ENCODE peak calls at places on chromosomes 6 and 20, in five cellular contexts. One of them, this sample, is unnamed.

GRCh38 chr20:10271470-10272219 is 53.0 kb downstream of the SNAP25 start:
- DNase-seq in ascending aorta: no peak
- DNase-seq in IMR-90: peak; percentile 19
- DNase-seq in A549: no peak
- DNase-seq in left lung: no peak
- DNase-seq in this sample: no peak

GRCh38 chr6:21953831-21954801 is 342.7 kb downstream of the PRL start:
- DNase-seq in A549: no peak
- DNase-seq in ascending aorta: no peak
- DNase-seq in IMR-90: peak; percentile 93
- DNase-seq in left lung: no peak
- DNase-seq in this sample: no peak

GRCh38 chr6:130324657-130325056 is 41.2 kb upstream of the TMEM200A start:
- DNase-seq in IMR-90: peak; percentile 83
- DNase-seq in ascending aorta: no peak
- DNase-seq in A549: no peak
- DNase-seq in left lung: no peak
- DNase-seq in this sample: no peak

GRCh38 chr6:70601014-70601413 is 34.3 kb downstream of the SDHAF4 start:
- DNase-seq in A549: no peak
- DNase-seq in left lung: no peak
- DNase-seq in ascending aorta: no peak
- DNase-seq in IMR-90: no peak
- DNase-seq in this sample: no peak

GRCh38 chr20:63974402-63975200 is 4.8 kb downstream of the SAMD10 start:
- DNase-seq in left lung: no peak
- DNase-seq in ascending aorta: no peak
- DNase-seq in A549: no peak
- DNase-seq in IMR-90: peak; percentile 74
- DNase-seq in this sample: no peak

GRCh38 chr6:18363746-18364145 is 23.4 kb upstream of the RNF144B start:
- DNase-seq in A549: no peak
- DNase-seq in IMR-90: no peak
- DNase-seq in left lung: no peak
- DNase-seq in ascending aorta: no peak
- DNase-seq in this sample: no peak

GRCh38 chr6:130943738-130944137 is 116.5 kb downstream of the SMLR1 start:
- DNase-seq in IMR-90: no peak
- DNase-seq in A549: no peak
- DNase-seq in left lung: no peak
- DNase-seq in ascending aorta: no peak
- DNase-seq in this sample: no peak

GRCh38 chr6:26204332-26205160 is 117.3 kb downstream of the HFE start:
- DNase-seq in IMR-90: peak; percentile 99
- DNase-seq in A549: peak; percentile 92
- DNase-seq in ascending aorta: peak; percentile 97
- DNase-seq in left lung: peak; percentile 96
- DNase-seq in this sample: peak; percentile 89

GRCh38 chr6:17478223-17478907 is 85.0 kb downstream of the CAP2 start:
- DNase-seq in A549: no peak
- DNase-seq in left lung: no peak
- DNase-seq in IMR-90: no peak
- DNase-seq in ascending aorta: no peak
- DNase-seq in this sample: no peak

GRCh38 chr6:43803783-43804549 is 34.0 kb downstream of the VEGFA start:
- DNase-seq in ascending aorta: no peak
- DNase-seq in A549: no peak
- DNase-seq in IMR-90: peak; percentile 36
- DNase-seq in left lung: peak; percentile 75
- DNase-seq in this sample: peak; percentile 63

GRCh38 chr6:26594730-26595632 is 1.8 kb upstream of the ABT1 start:
- DNase-seq in IMR-90: peak; percentile 86
- DNase-seq in ascending aorta: no peak
- DNase-seq in left lung: no peak
- DNase-seq in A549: peak; percentile 53
- DNase-seq in this sample: no peak

DNA sequence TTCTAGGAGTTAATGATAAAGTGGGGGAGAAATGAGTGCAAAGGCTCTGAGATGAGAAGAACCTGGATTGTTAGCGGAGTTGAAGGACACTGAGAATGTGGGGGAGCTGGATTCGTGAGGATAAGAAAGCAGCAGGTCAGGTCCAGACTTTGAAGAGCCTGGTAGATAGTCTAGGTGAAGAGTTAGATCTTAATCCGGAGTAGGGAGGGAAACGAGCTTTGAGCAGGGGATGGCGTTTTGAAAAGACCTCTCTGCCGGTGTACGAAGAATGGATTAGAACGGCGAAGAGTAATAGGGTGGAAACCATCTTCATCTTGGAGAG is 487 bp upstream of the PHF20 start:
- DNase-seq in IMR-90: no peak
- DNase-seq in left lung: no peak
- DNase-seq in A549: no peak
- DNase-seq in ascending aorta: no peak
- DNase-seq in this sample: no peak
- H3K4me1 ChIP-seq in IMR-90: peaks cover 16% of the 10 kb centered on the region
- H3K4me1 ChIP-seq in left lung: peaks cover 19% of the 10 kb centered on the region
- H3K4me1 ChIP-seq in A549: peaks cover 36% of the 10 kb centered on the region
- H3K4me1 ChIP-seq in ascending aorta: no peaks in the 10 kb centered on the region
- H3K4me1 ChIP-seq in this sample: peaks cover 28% of the 10 kb centered on the region

GRCh38 chr6:12418946-12419345 is 128.8 kb downstream of the EDN1 start:
- DNase-seq in ascending aorta: no peak
- DNase-seq in IMR-90: no peak
- DNase-seq in left lung: no peak
- DNase-seq in A549: no peak
- DNase-seq in this sample: no peak
- H3K4me3 ChIP-seq in ascending aorta: no peak overlapping the region
- H3K4me3 ChIP-seq in IMR-90: no peak overlapping the region
- H3K4me3 ChIP-seq in left lung: no peak overlapping the region
- H3K4me3 ChIP-seq in A549: no peak overlapping the region
- H3K4me3 ChIP-seq in this sample: no peak overlapping the region

DNA sequence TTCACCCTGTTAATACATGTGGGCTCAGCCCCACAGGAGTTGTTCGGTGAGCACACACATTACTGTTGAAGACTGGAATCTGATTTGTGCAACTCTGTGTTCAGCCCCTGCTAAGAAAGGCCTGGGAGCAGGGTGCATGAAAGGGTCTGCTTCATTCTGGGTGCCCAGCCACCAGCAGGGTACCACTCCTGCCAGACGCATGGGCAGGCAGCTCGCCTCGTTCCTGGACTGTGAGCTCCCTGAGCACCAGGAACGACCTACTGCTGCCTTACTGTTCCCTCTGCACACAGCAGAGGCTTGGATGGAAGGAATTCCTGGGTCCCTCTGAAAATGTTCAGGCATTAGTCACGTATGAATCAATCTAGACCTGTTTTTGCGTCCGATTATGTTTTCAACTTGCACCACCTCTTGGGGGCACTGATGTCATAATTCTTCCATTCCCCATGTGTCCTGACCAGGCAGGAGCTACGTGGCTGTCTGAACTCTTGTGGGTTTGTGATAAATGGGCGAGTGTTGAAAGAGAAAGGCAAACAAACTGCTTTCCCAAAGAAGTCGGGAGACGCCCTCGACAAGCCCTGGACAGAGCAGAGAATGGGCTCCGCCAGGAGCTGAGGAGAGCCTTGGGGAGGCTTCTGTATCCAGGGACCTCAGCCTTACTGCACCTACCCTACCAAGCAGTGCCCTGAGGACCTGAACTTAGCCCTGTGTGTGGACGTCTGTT is 123.9 kb downstream of the LY86 start:
- DNase-seq in ascending aorta: no peak
- DNase-seq in left lung: peak; percentile 72
- DNase-seq in IMR-90: peak; percentile 87
- DNase-seq in A549: peak; percentile 60
- DNase-seq in this sample: peak; percentile 66
- TF ChIP-seq CTCF in ascending aorta: no peak
- TF ChIP-seq CTCF in left lung: no peak
- TF ChIP-seq CTCF in IMR-90: peak; percentile 12
- TF ChIP-seq CTCF in A549: peak; percentile 37
- TF ChIP-seq CTCF in this sample: no peak

GRCh38 chr20:62454936-62455673 is 20.7 kb downstream of the GATA5 start:
- DNase-seq in ascending aorta: no peak
- DNase-seq in IMR-90: no peak
- DNase-seq in A549: no peak
- DNase-seq in left lung: no peak
- DNase-seq in this sample: no peak
- H3K4me1 ChIP-seq in ascending aorta: no peaks in the 10 kb centered on the region
- H3K4me1 ChIP-seq in IMR-90: no peaks in the 10 kb centered on the region
- H3K4me1 ChIP-seq in A549: no peaks in the 10 kb centered on the region
- H3K4me1 ChIP-seq in left lung: no peaks in the 10 kb centered on the region
- H3K4me1 ChIP-seq in this sample: no peaks in the 10 kb centered on the region

DNA sequence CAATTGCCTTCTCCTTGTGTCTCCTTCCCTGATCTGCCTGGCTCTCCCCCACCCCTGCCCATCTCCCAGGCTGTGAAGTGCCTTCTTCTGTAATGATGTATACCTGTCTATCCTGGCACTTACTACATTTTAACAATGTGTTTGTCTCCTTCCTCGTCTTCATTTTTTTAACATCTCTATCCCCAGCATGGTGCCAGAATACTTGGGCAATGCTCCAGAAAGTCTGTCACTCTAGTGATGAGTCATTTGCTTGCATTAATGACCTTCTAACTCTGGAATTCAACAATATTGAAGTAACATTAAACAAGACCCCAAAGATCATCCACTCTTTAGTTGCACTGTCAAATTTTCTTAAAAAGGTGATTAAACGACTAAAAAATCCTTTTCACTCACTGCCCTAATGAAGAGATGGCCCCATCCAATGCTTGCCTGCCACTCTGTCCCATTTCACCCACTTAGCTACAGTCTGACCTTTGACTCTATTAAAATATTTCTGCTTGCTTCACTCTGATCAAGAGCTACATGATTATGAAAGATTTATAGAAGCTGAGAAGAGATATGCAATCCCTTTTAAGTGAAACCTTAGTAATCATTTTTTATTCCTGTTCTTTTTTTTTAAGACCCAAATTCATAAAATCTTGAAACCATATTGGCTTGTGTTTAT is 7.7 kb upstream of the KLHL31 start:
- DNase-seq in ascending aorta: no peak
- DNase-seq in A549: peak; percentile 21
- DNase-seq in IMR-90: peak; percentile 83
- DNase-seq in left lung: no peak
- DNase-seq in this sample: no peak
- H3K4me3 ChIP-seq in ascending aorta: no peak overlapping the region
- H3K4me3 ChIP-seq in A549: no peak overlapping the region
- H3K4me3 ChIP-seq in IMR-90: no peak overlapping the region
- H3K4me3 ChIP-seq in left lung: no peak overlapping the region
- H3K4me3 ChIP-seq in this sample: no peak overlapping the region

GRCh38 chr6:11615214-11615602 is 77.7 kb downstream of the TMEM170B start:
- DNase-seq in IMR-90: peak; percentile 86
- DNase-seq in ascending aorta: no peak
- DNase-seq in A549: no peak
- DNase-seq in left lung: no peak
- DNase-seq in this sample: no peak

GRCh38 chr6:11621119-11621518 is 83.6 kb downstream of the TMEM170B start:
- DNase-seq in ascending aorta: no peak
- DNase-seq in left lung: no peak
- DNase-seq in A549: no peak
- DNase-seq in IMR-90: no peak
- DNase-seq in this sample: no peak

GRCh38 chr6:11616200-11616611 is 78.7 kb downstream of the TMEM170B start:
- DNase-seq in A549: no peak
- DNase-seq in ascending aorta: no peak
- DNase-seq in IMR-90: peak; percentile 98
- DNase-seq in left lung: no peak
- DNase-seq in this sample: no peak

GRCh38 chr6:11622156-11622555 is 84.6 kb downstream of the TMEM170B start:
- DNase-seq in ascending aorta: no peak
- DNase-seq in left lung: no peak
- DNase-seq in IMR-90: no peak
- DNase-seq in A549: no peak
- DNase-seq in this sample: no peak

DNA sequence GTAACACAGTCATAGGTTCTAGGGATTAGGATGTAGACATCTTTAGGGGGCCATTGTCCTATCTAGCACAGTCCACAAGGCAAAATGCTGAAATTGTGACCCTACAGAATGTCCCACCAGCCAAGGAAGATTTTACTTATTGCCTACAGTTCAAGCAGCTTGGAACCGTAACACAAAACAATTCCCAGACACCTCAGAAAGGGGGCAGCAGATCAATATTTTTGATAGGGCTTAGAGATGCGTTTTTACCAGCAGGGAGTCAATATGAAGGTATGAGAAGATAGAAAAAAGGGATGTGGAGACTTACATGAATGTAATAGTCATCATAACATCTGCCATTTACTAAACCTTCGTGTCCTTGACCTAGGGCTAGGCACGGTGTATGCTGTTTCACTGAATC is 81.0 kb downstream of the TMEM170B start:
- DNase-seq in IMR-90: peak; percentile 49
- DNase-seq in A549: peak; percentile 13
- DNase-seq in left lung: no peak
- DNase-seq in ascending aorta: no peak
- DNase-seq in this sample: no peak
- TF ChIP-seq CTCF in IMR-90: peak; percentile 37
- TF ChIP-seq CTCF in A549: peak; percentile 28
- TF ChIP-seq CTCF in left lung: no peak
- TF ChIP-seq CTCF in ascending aorta: no peak
- TF ChIP-seq CTCF in this sample: no peak

GRCh38 chr20:53915459-53916172 is 154.8 kb downstream of the BCAS1 start:
- DNase-seq in IMR-90: peak; percentile 86
- DNase-seq in ascending aorta: peak; percentile 98
- DNase-seq in A549: peak; percentile 92
- DNase-seq in left lung: peak; percentile 96
- DNase-seq in this sample: peak; percentile 92
- H3K4me1 ChIP-seq in IMR-90: peaks cover 31% of the 10 kb centered on the region
- H3K4me1 ChIP-seq in ascending aorta: no peaks in the 10 kb centered on the region
- H3K4me1 ChIP-seq in A549: peaks cover 31% of the 10 kb centered on the region
- H3K4me1 ChIP-seq in left lung: peaks cover 10% of the 10 kb centered on the region
- H3K4me1 ChIP-seq in this sample: no peaks in the 10 kb centered on the region

GRCh38 chr20:53902968-53903651 is 167.3 kb downstream of the BCAS1 start:
- DNase-seq in A549: no peak
- DNase-seq in ascending aorta: no peak
- DNase-seq in left lung: no peak
- DNase-seq in IMR-90: no peak
- DNase-seq in this sample: no peak

GRCh38 chr20:53903652-53903987 is 166.8 kb downstream of the BCAS1 start:
- DNase-seq in ascending aorta: no peak
- DNase-seq in left lung: no peak
- DNase-seq in IMR-90: no peak
- DNase-seq in A549: no peak
- DNase-seq in this sample: no peak

GRCh38 chr20:53900380-53900999 is 169.9 kb downstream of the BCAS1 start:
- DNase-seq in A549: peak; percentile 26
- DNase-seq in left lung: no peak
- DNase-seq in ascending aorta: no peak
- DNase-seq in IMR-90: peak; percentile 95
- DNase-seq in this sample: no peak

GRCh38 chr20:53901064-53901463 is 169.3 kb downstream of the BCAS1 start:
- DNase-seq in IMR-90: peak; percentile 72
- DNase-seq in left lung: no peak
- DNase-seq in A549: peak; percentile 43
- DNase-seq in ascending aorta: no peak
- DNase-seq in this sample: no peak

DNA sequence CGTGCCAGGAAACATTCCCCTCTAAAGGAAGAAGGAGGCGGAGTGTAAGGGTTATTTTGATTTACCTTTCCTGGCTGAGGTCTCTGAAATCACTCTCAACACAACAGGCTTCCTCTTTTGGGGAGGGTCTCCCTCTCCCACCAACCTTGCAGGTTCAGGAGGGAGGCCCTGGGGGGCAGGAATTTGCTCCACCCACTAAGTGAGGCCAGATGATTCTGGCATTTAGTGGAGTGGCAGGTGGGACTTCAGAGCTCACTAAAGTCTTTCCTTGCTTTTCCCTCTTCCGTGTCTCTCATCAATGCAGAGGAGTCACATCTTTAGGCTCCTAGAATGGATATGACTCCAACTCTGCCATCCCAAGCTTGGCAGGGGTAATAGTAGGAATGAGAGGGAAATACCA is 168.7 kb downstream of the BCAS1 start:
- DNase-seq in left lung: no peak
- DNase-seq in IMR-90: no peak
- DNase-seq in ascending aorta: no peak
- DNase-seq in A549: no peak
- DNase-seq in this sample: no peak
- H3K4me3 ChIP-seq in left lung: no peak overlapping the region
- H3K4me3 ChIP-seq in IMR-90: no peak overlapping the region
- H3K4me3 ChIP-seq in ascending aorta: no peak overlapping the region
- H3K4me3 ChIP-seq in A549: no peak overlapping the region
- H3K4me3 ChIP-seq in this sample: no peak overlapping the region